ENCODE peak calls at places on chromosomes 7 and 10, in eight cellular contexts. One of them, this sample, is unnamed.
A peak's percentile ranks its signal among the peaks of the same experiment; 100 is the strongest.

GRCh38 chr7:134730359-134730758 is 49.1 kb upstream of the CALD1 start:
- DNase-seq in ovary: no peak
- DNase-seq in cardiac muscle cell: peak; percentile 49
- DNase-seq in neural progenitor cell: no peak
- DNase-seq in testis: no peak
- DNase-seq in thoracic aorta: no peak
- DNase-seq in body of pancreas: no peak
- DNase-seq in CD4-positive, alpha-beta memory T cell: no peak
- DNase-seq in this sample: no peak

GRCh38 chr7:101927389-101928306 is 110.2 kb downstream of the CUX1 start:
- DNase-seq in ovary: no peak
- DNase-seq in cardiac muscle cell: peak; percentile 36
- DNase-seq in neural progenitor cell: no peak
- DNase-seq in testis: no peak
- DNase-seq in thoracic aorta: no peak
- DNase-seq in body of pancreas: no peak
- DNase-seq in CD4-positive, alpha-beta memory T cell: no peak
- DNase-seq in this sample: peak; percentile 60

GRCh38 chr10:4198216-4198615 is 413.2 kb upstream of the KLF6 start:
- DNase-seq in ovary: no peak
- DNase-seq in cardiac muscle cell: no peak
- DNase-seq in neural progenitor cell: no peak
- DNase-seq in testis: no peak
- DNase-seq in thoracic aorta: no peak
- DNase-seq in body of pancreas: no peak
- DNase-seq in CD4-positive, alpha-beta memory T cell: no peak
- DNase-seq in this sample: no peak

GRCh38 chr7:14924398-14924797 is 21.8 kb upstream of the DGKB start:
- DNase-seq in ovary: no peak
- DNase-seq in cardiac muscle cell: peak; percentile 32
- DNase-seq in neural progenitor cell: no peak
- DNase-seq in testis: no peak
- DNase-seq in thoracic aorta: no peak
- DNase-seq in body of pancreas: no peak
- DNase-seq in CD4-positive, alpha-beta memory T cell: no peak
- DNase-seq in this sample: no peak

GRCh38 chr7:158957921-158958471 is 101.6 kb downstream of the DYNC2I1 start:
- DNase-seq in ovary: no peak
- DNase-seq in cardiac muscle cell: no peak
- DNase-seq in neural progenitor cell: no peak
- DNase-seq in testis: peak; percentile 41
- DNase-seq in thoracic aorta: no peak
- DNase-seq in body of pancreas: peak; percentile 84
- DNase-seq in CD4-positive, alpha-beta memory T cell: peak; percentile 60
- DNase-seq in this sample: no peak

GRCh38 chr10:61211468-61211867 is 241.7 kb downstream of the TMEM26 start:
- DNase-seq in ovary: no peak
- DNase-seq in cardiac muscle cell: peak; percentile 10
- DNase-seq in neural progenitor cell: no peak
- DNase-seq in testis: no peak
- DNase-seq in thoracic aorta: no peak
- DNase-seq in body of pancreas: no peak
- DNase-seq in CD4-positive, alpha-beta memory T cell: no peak
- DNase-seq in this sample: no peak

GRCh38 chr10:18735711-18736110 is 76.5 kb downstream of the ARL5B start:
- DNase-seq in ovary: no peak
- DNase-seq in cardiac muscle cell: no peak
- DNase-seq in neural progenitor cell: no peak
- DNase-seq in testis: no peak
- DNase-seq in thoracic aorta: no peak
- DNase-seq in body of pancreas: no peak
- DNase-seq in CD4-positive, alpha-beta memory T cell: no peak
- DNase-seq in this sample: no peak

GRCh38 chr7:28292826-28293528 is 112.4 kb upstream of the JAZF1 start:
- DNase-seq in ovary: no peak
- DNase-seq in cardiac muscle cell: no peak
- DNase-seq in neural progenitor cell: no peak
- DNase-seq in testis: no peak
- DNase-seq in thoracic aorta: no peak
- DNase-seq in body of pancreas: no peak
- DNase-seq in CD4-positive, alpha-beta memory T cell: no peak
- DNase-seq in this sample: no peak

GRCh38 chr7:121831320-121831719 is 41.6 kb upstream of the PTPRZ1 start:
- DNase-seq in ovary: no peak
- DNase-seq in cardiac muscle cell: no peak
- DNase-seq in neural progenitor cell: peak; percentile 33
- DNase-seq in testis: no peak
- DNase-seq in thoracic aorta: no peak
- DNase-seq in body of pancreas: no peak
- DNase-seq in CD4-positive, alpha-beta memory T cell: no peak
- DNase-seq in this sample: no peak

GRCh38 chr7:124155400-124156022 is 122.6 kb upstream of the TMEM229A start:
- DNase-seq in ovary: no peak
- DNase-seq in cardiac muscle cell: peak; percentile 46
- DNase-seq in neural progenitor cell: peak; percentile 36
- DNase-seq in testis: no peak
- DNase-seq in thoracic aorta: no peak
- DNase-seq in body of pancreas: no peak
- DNase-seq in CD4-positive, alpha-beta memory T cell: no peak
- DNase-seq in this sample: no peak

GRCh38 chr7:11613292-11613930 is 218.6 kb downstream of the THSD7A start:
- DNase-seq in ovary: no peak
- DNase-seq in cardiac muscle cell: no peak
- DNase-seq in neural progenitor cell: peak; percentile 19
- DNase-seq in testis: no peak
- DNase-seq in thoracic aorta: no peak
- DNase-seq in body of pancreas: no peak
- DNase-seq in CD4-positive, alpha-beta memory T cell: no peak
- DNase-seq in this sample: no peak

GRCh38 chr7:112286294-112287086 is 80.0 kb downstream of the ZNF277 start:
- DNase-seq in ovary: no peak
- DNase-seq in cardiac muscle cell: peak; percentile 8
- DNase-seq in neural progenitor cell: no peak
- DNase-seq in testis: no peak
- DNase-seq in thoracic aorta: no peak
- DNase-seq in body of pancreas: no peak
- DNase-seq in CD4-positive, alpha-beta memory T cell: no peak
- DNase-seq in this sample: no peak

GRCh38 chr7:15929406-15929805 is 242.9 kb upstream of the MEOX2 start:
- DNase-seq in ovary: no peak
- DNase-seq in cardiac muscle cell: no peak
- DNase-seq in neural progenitor cell: no peak
- DNase-seq in testis: no peak
- DNase-seq in thoracic aorta: no peak
- DNase-seq in body of pancreas: no peak
- DNase-seq in CD4-positive, alpha-beta memory T cell: no peak
- DNase-seq in this sample: no peak

GRCh38 chr10:17238445-17239275 is 10.6 kb downstream of the VIM start:
- DNase-seq in ovary: no peak
- DNase-seq in cardiac muscle cell: peak; percentile 85
- DNase-seq in neural progenitor cell: no peak
- DNase-seq in testis: no peak
- DNase-seq in thoracic aorta: no peak
- DNase-seq in body of pancreas: peak; percentile 6
- DNase-seq in CD4-positive, alpha-beta memory T cell: no peak
- DNase-seq in this sample: no peak

GRCh38 chr7:131076032-131076431 is 251.6 kb upstream of the MKLN1 start:
- DNase-seq in ovary: no peak
- DNase-seq in cardiac muscle cell: peak; percentile 57
- DNase-seq in neural progenitor cell: no peak
- DNase-seq in testis: no peak
- DNase-seq in thoracic aorta: no peak
- DNase-seq in body of pancreas: no peak
- DNase-seq in CD4-positive, alpha-beta memory T cell: no peak
- DNase-seq in this sample: no peak

GRCh38 chr10:125691160-125691981 is 8.4 kb upstream of the TEX36 start:
- DNase-seq in ovary: no peak
- DNase-seq in cardiac muscle cell: no peak
- DNase-seq in neural progenitor cell: no peak
- DNase-seq in testis: no peak
- DNase-seq in thoracic aorta: no peak
- DNase-seq in body of pancreas: no peak
- DNase-seq in CD4-positive, alpha-beta memory T cell: no peak
- DNase-seq in this sample: no peak

GRCh38 chr7:100547872-100548271 is 8.9 kb downstream of the AGFG2 start:
- DNase-seq in ovary: peak; percentile 61
- DNase-seq in cardiac muscle cell: peak; percentile 90
- DNase-seq in neural progenitor cell: no peak
- DNase-seq in testis: peak; percentile 52
- DNase-seq in thoracic aorta: no peak
- DNase-seq in body of pancreas: peak; percentile 60
- DNase-seq in CD4-positive, alpha-beta memory T cell: no peak
- DNase-seq in this sample: peak; percentile 78

GRCh38 chr10:23199768-23200511 is 7.8 kb downstream of the PTF1A start:
- DNase-seq in ovary: no peak
- DNase-seq in cardiac muscle cell: no peak
- DNase-seq in neural progenitor cell: peak; percentile 76
- DNase-seq in testis: no peak
- DNase-seq in thoracic aorta: no peak
- DNase-seq in body of pancreas: no peak
- DNase-seq in CD4-positive, alpha-beta memory T cell: no peak
- DNase-seq in this sample: no peak

GRCh38 chr10:128416231-128416630 is 290.0 kb upstream of the MKI67 start:
- DNase-seq in ovary: no peak
- DNase-seq in cardiac muscle cell: no peak
- DNase-seq in neural progenitor cell: no peak
- DNase-seq in testis: no peak
- DNase-seq in thoracic aorta: no peak
- DNase-seq in body of pancreas: no peak
- DNase-seq in CD4-positive, alpha-beta memory T cell: no peak
- DNase-seq in this sample: no peak

GRCh38 chr7:157806711-157807110 is 469.9 kb downstream of the DNAJB6 start:
- DNase-seq in ovary: no peak
- DNase-seq in cardiac muscle cell: no peak
- DNase-seq in neural progenitor cell: no peak
- DNase-seq in testis: no peak
- DNase-seq in thoracic aorta: no peak
- DNase-seq in body of pancreas: no peak
- DNase-seq in CD4-positive, alpha-beta memory T cell: no peak
- DNase-seq in this sample: no peak
- H3K9me3 ChIP-seq in ovary: no peaks in the 10 kb centered on the region
- H3K9me3 ChIP-seq in cardiac muscle cell: no peaks in the 10 kb centered on the region
- H3K9me3 ChIP-seq in neural progenitor cell: peaks cover 5% of the 10 kb centered on the region
- H3K9me3 ChIP-seq in testis: no peaks in the 10 kb centered on the region
- H3K9me3 ChIP-seq in thoracic aorta: no peaks in the 10 kb centered on the region
- H3K9me3 ChIP-seq in body of pancreas: no peaks in the 10 kb centered on the region
- H3K9me3 ChIP-seq in CD4-positive, alpha-beta memory T cell: no peaks in the 10 kb centered on the region
- H3K9me3 ChIP-seq in this sample: no peaks in the 10 kb centered on the region

GRCh38 chr10:88974446-88975376 is 15.9 kb upstream of the FAS start:
- DNase-seq in ovary: no peak
- DNase-seq in cardiac muscle cell: peak; percentile 45
- DNase-seq in neural progenitor cell: no peak
- DNase-seq in testis: no peak
- DNase-seq in thoracic aorta: no peak
- DNase-seq in body of pancreas: no peak
- DNase-seq in CD4-positive, alpha-beta memory T cell: peak; percentile 45
- DNase-seq in this sample: no peak
- H3K4me3 ChIP-seq in ovary: peak overlapping the region; percentile 39
- H3K4me3 ChIP-seq in cardiac muscle cell: no peak overlapping the region
- H3K4me3 ChIP-seq in neural progenitor cell: no peak overlapping the region
- H3K4me3 ChIP-seq in testis: peak overlapping the region; percentile 25
- H3K4me3 ChIP-seq in thoracic aorta: peak overlapping the region; percentile 75
- H3K4me3 ChIP-seq in body of pancreas: no peak overlapping the region
- H3K4me3 ChIP-seq in CD4-positive, alpha-beta memory T cell: peak overlapping the region; percentile 14
- H3K4me3 ChIP-seq in this sample: peak overlapping the region; percentile 15

GRCh38 chr10:131148270-131148669 is 163.3 kb downstream of the TCERG1L start:
- DNase-seq in ovary: no peak
- DNase-seq in cardiac muscle cell: no peak
- DNase-seq in neural progenitor cell: no peak
- DNase-seq in testis: no peak
- DNase-seq in thoracic aorta: no peak
- DNase-seq in body of pancreas: no peak
- DNase-seq in CD4-positive, alpha-beta memory T cell: no peak
- DNase-seq in this sample: no peak
- H3K9me3 ChIP-seq in ovary: no peaks in the 10 kb centered on the region
- H3K9me3 ChIP-seq in cardiac muscle cell: no peaks in the 10 kb centered on the region
- H3K9me3 ChIP-seq in neural progenitor cell: no peaks in the 10 kb centered on the region
- H3K9me3 ChIP-seq in testis: no peaks in the 10 kb centered on the region
- H3K9me3 ChIP-seq in thoracic aorta: no peaks in the 10 kb centered on the region
- H3K9me3 ChIP-seq in body of pancreas: no peaks in the 10 kb centered on the region
- H3K9me3 ChIP-seq in CD4-positive, alpha-beta memory T cell: no peaks in the 10 kb centered on the region
- H3K9me3 ChIP-seq in this sample: no peaks in the 10 kb centered on the region

DNA sequence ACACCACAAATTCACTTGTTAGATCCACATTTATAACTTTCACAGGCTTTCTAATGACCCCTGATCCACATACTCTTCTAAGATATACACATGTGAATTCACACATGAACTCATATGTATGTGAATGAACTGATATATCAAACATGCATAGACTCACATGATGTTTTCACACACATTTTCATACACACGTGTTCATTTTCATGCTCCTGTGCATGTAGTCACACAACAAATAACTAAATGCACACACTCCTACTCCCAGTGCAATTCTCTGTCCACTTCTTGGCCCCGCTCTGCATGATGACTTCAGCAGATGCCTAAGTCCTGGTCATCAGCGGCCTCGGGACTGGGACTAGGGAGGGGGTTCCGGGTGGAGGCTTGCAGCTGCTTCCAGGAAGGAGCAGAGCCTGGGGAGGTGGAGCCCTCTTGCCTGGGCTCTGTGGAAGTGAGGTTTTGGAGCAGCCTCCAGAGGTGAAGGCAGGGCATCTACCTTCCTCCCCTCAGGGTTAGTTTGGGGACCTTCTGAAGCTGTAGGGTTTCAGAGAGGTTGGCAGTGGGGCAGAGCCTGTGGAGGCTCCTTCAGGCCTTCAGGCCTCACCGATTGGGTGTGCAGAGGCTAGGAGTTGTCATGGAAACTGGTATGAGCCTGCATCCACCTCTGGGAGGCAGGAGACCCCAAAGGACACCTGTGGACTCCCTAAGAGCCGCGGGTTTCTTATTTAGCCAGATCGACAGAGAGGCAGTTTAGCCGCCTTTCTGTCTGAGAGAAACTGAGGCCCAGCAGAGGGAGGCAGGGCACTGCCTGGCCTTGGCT is 1.8 kb downstream of the LZTS2 start:
- DNase-seq in ovary: peak; percentile 83
- DNase-seq in cardiac muscle cell: peak; percentile 92
- DNase-seq in neural progenitor cell: peak; percentile 39
- DNase-seq in testis: peak; percentile 92
- DNase-seq in thoracic aorta: peak; percentile 85
- DNase-seq in body of pancreas: peak; percentile 80
- DNase-seq in CD4-positive, alpha-beta memory T cell: no peak
- DNase-seq in this sample: peak; percentile 97
- H3K4me3 ChIP-seq in ovary: peak overlapping the region; percentile 93
- H3K4me3 ChIP-seq in cardiac muscle cell: peak overlapping the region; percentile 73
- H3K4me3 ChIP-seq in neural progenitor cell: peak overlapping the region; percentile 96
- H3K4me3 ChIP-seq in testis: no peak overlapping the region
- H3K4me3 ChIP-seq in thoracic aorta: peak overlapping the region; percentile 87
- H3K4me3 ChIP-seq in body of pancreas: no peak overlapping the region
- H3K4me3 ChIP-seq in CD4-positive, alpha-beta memory T cell: no peak overlapping the region
- H3K4me3 ChIP-seq in this sample: no peak overlapping the region